ENCODE peak calls at places on chromosome 22, in seven cellular contexts. Y is mesendoderm, S is IMR-90, I is H1, A is mesenchymal stem cell, O is trophoblast cell, T is neuronal stem cell. D is an unnamed sample.

GRCh38 chr22:22897036-22897435 is 9.4 kb downstream of the IGLL5 start:
- DNase-seq in Y (no peak), S (no peak), I (no peak), A (no peak), O (no peak), T (no peak), D (no peak)

GRCh38 chr22:18091478-18091877 is 13.7 kb downstream of the PEX26 start:
- DNase-seq in Y (no peak), S (no peak), I (no peak), A (no peak), O (no peak), T (no peak), D (no peak)

GRCh38 chr22:26768986-26769385 is 111.6 kb downstream of the MIAT start:
- DNase-seq in Y (no peak), S (no peak), I (no peak), A (no peak), O (no peak), T (no peak), D (no peak)

GRCh38 chr22:17990942-17991341 is 33.4 kb downstream of the MICAL3 start:
- DNase-seq in Y (no peak), S (no peak), I (no peak), A (no peak), O (no peak), T (no peak), D (no peak)

GRCh38 chr22:29037340-29037932 is 24.2 kb downstream of the C22orf31 start:
- DNase-seq in Y (no peak), S (no peak), I (no peak), A (no peak), O (no peak), T (no peak), D (no peak)

GRCh38 chr22:47316020-47316419 is 553.6 kb downstream of the TBC1D22A start:
- DNase-seq in Y (no peak), S (no peak), I (no peak), A (no peak), O (no peak), T (no peak), D (no peak)

GRCh38 chr22:26656896-26657851 is at the start of gene MIAT:
- DNase-seq in Y (peak; percentile 68), S (peak; percentile 24), I (peak; percentile 87), A (no peak), O (no peak), T (peak; percentile 69), D (peak; percentile 79)

GRCh38 chr22:28934026-28934425 is 50.7 kb downstream of the ZNRF3 start:
- DNase-seq in Y (no peak), S (no peak), I (no peak), A (no peak), O (no peak), T (no peak), D (no peak)

GRCh38 chr22:23068096-23068831 is 2.1 kb upstream of the GNAZ start:
- DNase-seq in Y (no peak), S (no peak), I (no peak), A (no peak), O (no peak), T (no peak), D (peak; percentile 15)

GRCh38 chr22:49373801-49374226 is 453.9 kb downstream of the BRD1 start:
- DNase-seq in Y (no peak), S (no peak), I (no peak), A (no peak), O (no peak), T (no peak), D (no peak)

GRCh38 chr22:26845016-26845728 is 187.8 kb downstream of the MIAT start:
- DNase-seq in Y (no peak), S (no peak), I (no peak), A (peak; percentile 13), O (peak; percentile 83), T (no peak), D (no peak)

GRCh38 chr22:50507991-50508884 is at the start of gene NCAPH2:
- DNase-seq in Y (peak; percentile 98), S (peak; percentile 95), I (peak; percentile 99), A (peak; percentile 96), O (peak; percentile 99), T (peak; percentile 98), D (peak; percentile 98)

GRCh38 chr22:39527481-39527961 is 5.0 kb downstream of the RPS19BP1 start:
- DNase-seq in Y (peak; percentile 63), S (peak; percentile 27), I (no peak), A (peak; percentile 35), O (peak; percentile 93), T (no peak), D (peak; percentile 48)

GRCh38 chr22:26709617-26710390 is 52.4 kb downstream of the MIAT start:
- DNase-seq in Y (no peak), S (peak; percentile 76), I (no peak), A (peak; percentile 66), O (peak; percentile 82), T (no peak), D (no peak)

GRCh38 chr22:48893288-48894063 is 934.2 kb downstream of the BRD1 start:
- DNase-seq in Y (peak; percentile 20), S (no peak), I (no peak), A (no peak), O (no peak), T (no peak), D (no peak)

GRCh38 chr22:35023692-35024363 is 42.1 kb upstream of the ISX start:
- DNase-seq in Y (peak; percentile 85), S (no peak), I (peak; percentile 99), A (peak; percentile 6), O (peak; percentile 68), T (peak; percentile 72), D (peak; percentile 86)

GRCh38 chr22:19289475-19290161 is 1.9 kb downstream of the CLTCL1 start:
- DNase-seq in Y (no peak), S (peak; percentile 81), I (no peak), A (peak; percentile 85), O (no peak), T (no peak), D (no peak)

GRCh38 chr22:19287889-19288288 is 3.6 kb downstream of the CLTCL1 start:
- DNase-seq in Y (peak; percentile 43), S (peak; percentile 86), I (no peak), A (peak; percentile 85), O (peak; percentile 28), T (no peak), D (no peak)

GRCh38 chr22:19290400-19291217 is 910 bp downstream of the CLTCL1 start:
- DNase-seq in Y (no peak), S (no peak), I (no peak), A (peak; percentile 42), O (peak; percentile 24), T (no peak), D (no peak)

GRCh38 chr22:19285831-19286230 is 5.7 kb downstream of the CLTCL1 start:
- DNase-seq in Y (no peak), S (no peak), I (no peak), A (no peak), O (no peak), T (no peak), D (no peak)

GRCh38 chr22:19287076-19287724 is 4.3 kb downstream of the CLTCL1 start:
- DNase-seq in Y (no peak), S (peak; percentile 71), I (no peak), A (no peak), O (no peak), T (no peak), D (peak; percentile 44)
- H2BK120ac ChIP-seq in Y (no peak overlapping the region), S (peak overlapping the region; percentile 96), I (no peak overlapping the region), A (no peak overlapping the region), O (no peak overlapping the region), T (no peak overlapping the region), D (no peak overlapping the region)

GRCh38 chr22:30870451-30871345 is 97.9 kb downstream of the MORC2 start:
- DNase-seq in Y (no peak), S (no peak), I (no peak), A (no peak), O (no peak), T (no peak), D (peak; percentile 20)

GRCh38 chr22:30873661-30874060 is 94.9 kb downstream of the MORC2 start:
- DNase-seq in Y (no peak), S (no peak), I (no peak), A (no peak), O (no peak), T (no peak), D (no peak)

GRCh38 chr22:30873086-30873650 is 95.4 kb downstream of the MORC2 start:
- DNase-seq in Y (no peak), S (no peak), I (no peak), A (no peak), O (no peak), T (no peak), D (peak; percentile 15)

GRCh38 chr22:30871391-30872281 is 96.9 kb downstream of the MORC2 start:
- DNase-seq in Y (no peak), S (no peak), I (no peak), A (no peak), O (no peak), T (no peak), D (peak; percentile 18)

GRCh38 chr22:30872282-30873041 is 96.1 kb downstream of the MORC2 start:
- DNase-seq in Y (no peak), S (no peak), I (no peak), A (no peak), O (no peak), T (no peak), D (no peak)
- H2BK120ac ChIP-seq in Y (no peak overlapping the region), S (no peak overlapping the region), I (no peak overlapping the region), A (no peak overlapping the region), O (no peak overlapping the region), T (no peak overlapping the region), D (no peak overlapping the region)

GRCh38 chr22:32919629-32920028 is 118.1 kb downstream of the TIMP3 start:
- DNase-seq in Y (no peak), S (no peak), I (no peak), A (no peak), O (no peak), T (no peak), D (no peak)

GRCh38 chr22:32920734-32921133 is 119.2 kb downstream of the TIMP3 start:
- DNase-seq in Y (no peak), S (no peak), I (no peak), A (no peak), O (no peak), T (no peak), D (no peak)

GRCh38 chr22:32917577-32918375 is 116.3 kb downstream of the TIMP3 start:
- DNase-seq in Y (no peak), S (no peak), I (no peak), A (peak; percentile 10), O (no peak), T (no peak), D (no peak)

GRCh38 chr22:32920032-32920628 is 118.6 kb downstream of the TIMP3 start:
- DNase-seq in Y (no peak), S (peak; percentile 33), I (no peak), A (peak; percentile 84), O (no peak), T (no peak), D (no peak)

DNA sequence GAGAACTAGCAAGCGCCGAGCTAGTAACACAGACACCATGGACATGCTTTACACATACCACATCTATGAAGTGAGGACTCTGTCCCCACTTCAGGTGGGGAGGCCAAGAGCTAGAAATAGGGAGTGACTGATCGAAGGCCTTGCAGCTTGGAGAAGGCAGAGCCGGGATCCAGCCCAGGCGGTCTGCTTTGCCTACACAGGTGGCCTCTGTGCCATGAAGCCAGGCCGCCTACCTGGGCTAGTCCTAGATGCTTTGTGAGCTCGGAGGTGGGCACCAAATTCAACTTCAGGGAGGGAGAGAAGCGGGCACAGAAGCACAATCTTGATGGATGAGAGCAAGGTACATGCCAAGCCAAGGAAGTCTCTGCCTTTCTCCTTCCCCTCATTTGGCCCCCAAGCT is 117.2 kb downstream of the TIMP3 start:
- DNase-seq in Y (no peak), S (no peak), I (no peak), A (no peak), O (no peak), T (no peak), D (no peak)
- H2BK120ac ChIP-seq in Y (no peak overlapping the region), S (no peak overlapping the region), I (no peak overlapping the region), A (no peak overlapping the region), O (no peak overlapping the region), T (no peak overlapping the region), D (no peak overlapping the region)

GRCh38 chr22:20413217-20414058 is 19.5 kb downstream of the ZNF74 start:
- DNase-seq in Y (no peak), S (no peak), I (no peak), A (no peak), O (no peak), T (no peak), D (no peak)
- H2BK120ac ChIP-seq in Y (no peak overlapping the region), S (no peak overlapping the region), I (no peak overlapping the region), A (no peak overlapping the region), O (no peak overlapping the region), T (no peak overlapping the region), D (no peak overlapping the region)